ENCODE peak calls at places on chromosome 5, in nine cellular contexts. One of them, this sample, is unnamed.

GRCh38 chr5:159402328-159402727 is 72.0 kb upstream of the IL12B start:
- DNase-seq in NCI-H2081: peak
- DNase-seq in small intestine: no peak
- DNase-seq in K562: no peak
- DNase-seq in endothelial cell: no peak
- DNase-seq in SK-N-SH: no peak
- DNase-seq in posterior cingulate gyrus: no peak
- DNase-seq in SJCRH30: peak
- DNase-seq in astrocyte: peak
- DNase-seq in this sample: no peak

GRCh38 chr5:149381986-149382338 is 2.9 kb upstream of the IL17B start:
- DNase-seq in NCI-H2081: peak
- DNase-seq in small intestine: peak
- DNase-seq in K562: peak
- DNase-seq in endothelial cell: peak
- DNase-seq in SK-N-SH: peak
- DNase-seq in posterior cingulate gyrus: peak
- DNase-seq in SJCRH30: peak
- DNase-seq in astrocyte: no peak
- DNase-seq in this sample: peak

GRCh38 chr5:28254846-28255245 is 1216.5 kb upstream of the CDH9 start:
- DNase-seq in NCI-H2081: no peak
- DNase-seq in small intestine: no peak
- DNase-seq in K562: no peak
- DNase-seq in endothelial cell: no peak
- DNase-seq in SK-N-SH: no peak
- DNase-seq in posterior cingulate gyrus: no peak
- DNase-seq in SJCRH30: no peak
- DNase-seq in astrocyte: peak
- DNase-seq in this sample: no peak

GRCh38 chr5:112711436-112711835 is 26.2 kb upstream of the APC start:
- DNase-seq in NCI-H2081: no peak
- DNase-seq in small intestine: no peak
- DNase-seq in K562: no peak
- DNase-seq in endothelial cell: no peak
- DNase-seq in SK-N-SH: no peak
- DNase-seq in posterior cingulate gyrus: no peak
- DNase-seq in SJCRH30: no peak
- DNase-seq in astrocyte: no peak
- DNase-seq in this sample: no peak

GRCh38 chr5:178284095-178284675 is 51.6 kb upstream of the PHYKPL start:
- DNase-seq in NCI-H2081: no peak
- DNase-seq in small intestine: peak
- DNase-seq in K562: peak
- DNase-seq in endothelial cell: no peak
- DNase-seq in SK-N-SH: no peak
- DNase-seq in posterior cingulate gyrus: no peak
- DNase-seq in SJCRH30: peak
- DNase-seq in astrocyte: no peak
- DNase-seq in this sample: peak

GRCh38 chr5:141825836-141826560 is 52.2 kb downstream of the PCDH1 start:
- DNase-seq in NCI-H2081: no peak
- DNase-seq in small intestine: no peak
- DNase-seq in K562: peak
- DNase-seq in endothelial cell: no peak
- DNase-seq in SK-N-SH: peak
- DNase-seq in posterior cingulate gyrus: no peak
- DNase-seq in SJCRH30: peak
- DNase-seq in astrocyte: no peak
- DNase-seq in this sample: peak

GRCh38 chr5:154278172-154278571 is 87.6 kb downstream of the GALNT10 start:
- DNase-seq in NCI-H2081: no peak
- DNase-seq in small intestine: no peak
- DNase-seq in K562: no peak
- DNase-seq in endothelial cell: no peak
- DNase-seq in SK-N-SH: no peak
- DNase-seq in posterior cingulate gyrus: no peak
- DNase-seq in SJCRH30: no peak
- DNase-seq in astrocyte: peak
- DNase-seq in this sample: no peak

GRCh38 chr5:44245936-44246335 is 143.3 kb downstream of the FGF10 start:
- DNase-seq in NCI-H2081: no peak
- DNase-seq in small intestine: no peak
- DNase-seq in K562: no peak
- DNase-seq in endothelial cell: no peak
- DNase-seq in SK-N-SH: no peak
- DNase-seq in posterior cingulate gyrus: no peak
- DNase-seq in SJCRH30: no peak
- DNase-seq in astrocyte: no peak
- DNase-seq in this sample: no peak

GRCh38 chr5:157463621-157464407 is 3.8 kb downstream of the NIPAL4 start:
- DNase-seq in NCI-H2081: no peak
- DNase-seq in small intestine: no peak
- DNase-seq in K562: no peak
- DNase-seq in endothelial cell: no peak
- DNase-seq in SK-N-SH: no peak
- DNase-seq in posterior cingulate gyrus: no peak
- DNase-seq in SJCRH30: no peak
- DNase-seq in astrocyte: peak
- DNase-seq in this sample: no peak

GRCh38 chr5:939368-939767 is 46.7 kb downstream of the TRIP13 start:
- DNase-seq in NCI-H2081: no peak
- DNase-seq in small intestine: no peak
- DNase-seq in K562: no peak
- DNase-seq in endothelial cell: no peak
- DNase-seq in SK-N-SH: no peak
- DNase-seq in posterior cingulate gyrus: no peak
- DNase-seq in SJCRH30: no peak
- DNase-seq in astrocyte: no peak
- DNase-seq in this sample: no peak

This sample was measured in erythroblast.